ENCODE peak calls at places on chromosomes 5 and 9, in six cellular contexts. O is breast epithelium, A is neuronal stem cell, V is upper lobe of right lung, N is H9, L is transverse colon. W is an unnamed sample.

GRCh38 chr5:122253794-122254193 is 58.2 kb upstream of the SNCAIP start:
- DNase-seq in N (no peak), O (no peak), V (no peak), L (no peak), A (no peak), W (no peak)

GRCh38 chr9:22469928-22470544 is 23.4 kb downstream of the DMRTA1 start:
- DNase-seq in A (peak; percentile 57), L (peak; percentile 8), N (peak; percentile 41), V (no peak), O (no peak), W (peak; percentile 74)

GRCh38 chr9:6739218-6739617 is 18.6 kb upstream of the KDM4C start:
- DNase-seq in L (no peak), O (no peak), N (no peak), A (no peak), V (peak; percentile 5), W (no peak)

GRCh38 chr9:83451308-83451707 is 86.9 kb downstream of the FRMD3 start:
- DNase-seq in N (no peak), V (no peak), L (no peak), A (no peak), O (peak; percentile 62), W (no peak)

GRCh38 chr5:159104058-159104651 is 4.4 kb upstream of the EBF1 start:
- DNase-seq in N (peak; percentile 65), L (no peak), O (no peak), A (peak; percentile 49), V (peak; percentile 63), W (peak; percentile 87)

GRCh38 chr9:2340046-2340760 is 281.4 kb upstream of the VLDLR start:
- DNase-seq in V (no peak), N (no peak), L (no peak), A (no peak), O (no peak), W (no peak)

GRCh38 chr5:10854526-10855277 is 93.7 kb upstream of the DAP start:
- DNase-seq in O (peak; percentile 60), A (no peak), N (no peak), V (no peak), L (peak; percentile 37), W (no peak)

GRCh38 chr5:82738681-82739080 is 338.5 kb downstream of the TMEM167A start:
- DNase-seq in V (no peak), O (no peak), A (no peak), L (no peak), N (no peak), W (no peak)

GRCh38 chr9:76662476-76663281 is 101.6 kb upstream of the PCA3 start:
- DNase-seq in O (no peak), A (no peak), V (no peak), N (no peak), L (no peak), W (peak; percentile 76)

GRCh38 chr5:671459-672328 is 21.5 kb downstream of the TPPP start:
- DNase-seq in A (peak; percentile 58), V (peak; percentile 87), L (peak; percentile 80), O (no peak), N (peak; percentile 82), W (peak; percentile 93)

GRCh38 chr5:131394128-131394527 is 130.3 kb downstream of the CDC42SE2 start:
- DNase-seq in O (no peak), L (no peak), A (no peak), N (no peak), V (no peak), W (no peak)

GRCh38 chr5:169667896-169668674 is 31.0 kb downstream of the DOCK2 start:
- DNase-seq in A (no peak), L (no peak), O (no peak), V (no peak), N (no peak), W (no peak)

GRCh38 chr5:90519081-90519480 is 10.3 kb downstream of the LYSMD3 start:
- DNase-seq in A (no peak), N (no peak), V (no peak), O (no peak), L (no peak), W (no peak)

GRCh38 chr5:147874910-147875367 is 3.6 kb upstream of the SCGB3A2 start:
- DNase-seq in L (no peak), N (peak; percentile 78), V (no peak), A (no peak), O (no peak), W (peak; percentile 84)

DNA sequence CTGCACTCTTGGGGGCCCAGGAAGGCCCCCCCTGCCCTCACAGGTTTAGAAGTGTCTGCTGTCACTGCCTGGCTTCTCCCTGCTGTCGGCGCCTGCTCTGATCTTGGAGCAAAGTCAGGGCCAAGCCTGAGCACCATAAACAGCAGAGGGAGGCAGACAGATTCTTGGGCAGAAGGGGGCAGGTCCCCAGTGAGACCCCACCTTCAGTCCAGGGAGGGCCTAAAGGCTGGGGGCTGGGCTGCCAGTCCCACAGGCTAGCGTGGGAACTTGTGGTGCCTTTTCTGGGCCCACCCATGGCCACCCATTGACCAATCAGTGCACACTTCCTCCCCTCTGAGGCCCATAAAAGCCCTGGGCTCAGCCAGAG is 124.0 kb downstream of the OLFM1 start:
- DNase-seq in V (peak; percentile 38), L (no peak), O (no peak), N (no peak), A (no peak), W (no peak)
- H3K9me3 ChIP-seq in V (no peaks in the 10 kb centered on the region), L (no peaks in the 10 kb centered on the region), O (peaks cover 12% of the 10 kb centered on the region), N (no peaks in the 10 kb centered on the region), A (no peaks in the 10 kb centered on the region), W (no peaks in the 10 kb centered on the region)

GRCh38 chr5:26492835-26493459 is 545.4 kb downstream of the CDH9 start:
- DNase-seq in V (no peak), A (no peak), N (no peak), O (no peak), L (no peak), W (no peak)
- H3K9me3 ChIP-seq in V (no peaks in the 10 kb centered on the region), A (peaks cover 18% of the 10 kb centered on the region), N (peaks cover 5% of the 10 kb centered on the region), O (peaks cover 22% of the 10 kb centered on the region), L (peaks cover 10% of the 10 kb centered on the region), W (peaks cover 38% of the 10 kb centered on the region)

DNA sequence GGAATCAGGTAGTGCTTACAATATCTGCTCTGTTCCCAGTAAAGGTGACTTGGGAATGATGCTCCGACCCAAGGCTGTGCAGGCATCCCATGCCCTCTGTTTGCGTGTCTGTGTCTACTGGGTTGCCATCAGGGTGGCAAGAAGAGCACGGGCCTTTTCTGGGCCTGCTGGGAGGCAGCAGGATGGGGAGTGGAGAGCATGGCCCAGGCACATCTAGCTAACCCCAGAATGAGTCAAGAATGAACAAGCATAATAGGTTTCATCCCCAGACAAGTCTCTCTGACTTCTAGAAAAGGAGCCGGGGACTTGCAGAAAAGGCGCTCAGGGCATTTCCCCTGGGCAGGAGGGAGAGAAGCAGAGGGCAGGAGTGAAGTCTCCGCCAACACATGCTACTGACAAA is 260.4 kb downstream of the IRX1 start:
- DNase-seq in O (no peak), L (no peak), N (no peak), V (no peak), A (no peak), W (no peak)
- H3K9me3 ChIP-seq in O (no peaks in the 10 kb centered on the region), L (no peaks in the 10 kb centered on the region), N (no peaks in the 10 kb centered on the region), V (no peaks in the 10 kb centered on the region), A (no peaks in the 10 kb centered on the region), W (no peaks in the 10 kb centered on the region)

DNA sequence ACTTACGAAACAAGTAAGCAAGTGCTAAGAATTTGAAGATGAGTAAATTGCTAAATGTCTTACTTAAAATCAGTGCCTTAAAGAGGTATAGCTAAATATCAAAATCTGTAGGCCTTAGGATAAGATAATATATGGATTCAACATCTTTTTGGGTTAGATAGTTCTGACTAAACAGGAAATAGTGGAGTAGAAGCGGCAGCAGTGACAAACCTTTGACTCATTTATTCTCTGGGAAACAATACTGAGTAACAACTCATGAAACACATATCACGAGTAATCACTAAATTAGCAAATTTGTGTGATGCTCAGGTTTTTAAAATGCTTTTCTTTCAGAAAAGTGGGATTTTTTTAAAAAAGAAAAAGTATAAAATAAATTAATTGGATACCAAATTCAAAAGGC is 762.1 kb upstream of the TYRP1 start:
- DNase-seq in V (no peak), L (no peak), O (no peak), N (no peak), A (no peak), W (no peak)
- H3K9me3 ChIP-seq in V (no peaks in the 10 kb centered on the region), L (no peaks in the 10 kb centered on the region), O (no peaks in the 10 kb centered on the region), N (no peaks in the 10 kb centered on the region), A (no peaks in the 10 kb centered on the region), W (no peaks in the 10 kb centered on the region)

GRCh38 chr5:141362719-141363118 is 1.2 kb upstream of the PCDHGA5 start:
- DNase-seq in V (no peak), L (no peak), N (no peak), O (no peak), A (no peak), W (no peak)
- H3K9me3 ChIP-seq in V (peaks cover 23% of the 10 kb centered on the region), L (peaks cover 82% of the 10 kb centered on the region), N (peaks cover 22% of the 10 kb centered on the region), O (peaks cover 98% of the 10 kb centered on the region), A (peaks cover 53% of the 10 kb centered on the region), W (peaks cover 57% of the 10 kb centered on the region)

GRCh38 chr9:96762562-96762961 is 15.3 kb downstream of the ZNF510 start:
- DNase-seq in V (no peak), A (no peak), N (no peak), O (no peak), L (no peak), W (no peak)
- H3K9me3 ChIP-seq in V (peaks cover 84% of the 10 kb centered on the region), A (peaks cover 94% of the 10 kb centered on the region), N (peaks cover 81% of the 10 kb centered on the region), O (peaks cover 100% of the 10 kb centered on the region), L (peaks cover 99% of the 10 kb centered on the region), W (peaks cover 100% of the 10 kb centered on the region)

DNA sequence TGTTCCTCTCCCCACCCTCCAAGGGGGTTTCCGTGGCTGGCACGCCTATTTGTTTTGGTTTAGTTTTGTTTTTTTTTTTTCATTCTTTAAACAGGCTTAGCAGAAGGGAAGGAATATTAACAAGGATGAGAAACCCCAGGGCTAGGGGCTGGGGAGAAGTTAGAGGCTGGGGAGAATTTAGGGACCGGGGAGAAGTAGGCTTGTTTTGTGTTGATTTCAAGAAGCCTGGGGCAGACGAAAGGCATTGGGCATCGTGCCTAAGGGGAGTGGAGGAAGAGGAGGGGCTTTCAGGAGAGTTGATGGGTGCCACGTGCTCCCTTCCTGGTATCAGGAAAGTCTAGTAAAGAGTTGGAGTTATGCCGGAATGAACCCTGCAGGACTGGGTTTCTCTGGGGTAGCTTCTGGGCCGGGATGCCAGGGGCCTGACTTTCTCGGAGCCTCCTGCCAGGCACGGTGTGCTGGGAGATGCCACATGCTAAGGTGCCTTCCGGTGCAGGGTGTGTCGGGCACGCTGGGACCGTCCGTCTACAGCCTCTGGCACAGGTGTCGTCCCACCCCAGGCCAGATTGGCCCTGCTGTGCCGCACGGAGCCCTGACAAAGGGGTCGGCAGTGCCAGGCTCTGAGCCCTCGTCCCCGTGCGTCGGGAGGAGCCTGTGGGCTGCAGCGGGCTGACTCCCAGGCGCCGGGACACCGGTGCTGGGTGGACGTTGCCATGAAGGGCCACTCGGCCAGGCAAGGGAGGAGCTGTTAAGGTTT is 159.9 kb downstream of the OLFM1 start:
- DNase-seq in A (no peak), L (no peak), V (peak; percentile 67), O (no peak), N (no peak), W (no peak)
- H3K9me3 ChIP-seq in A (no peaks in the 10 kb centered on the region), L (no peaks in the 10 kb centered on the region), V (no peaks in the 10 kb centered on the region), O (no peaks in the 10 kb centered on the region), N (no peaks in the 10 kb centered on the region), W (no peaks in the 10 kb centered on the region)

W was measured in endodermal cell.